ENCODE peak calls at places on chromosomes 7 and 10, in seven cellular contexts. N is cardiac fibroblast; B is CD4-positive, alpha-beta T cell; Q is fibroblast of mammary gland; A is activated B cell treated with CpG ODN at 0.5 μM for 24 hours; U is glutamatergic neuron; L is testis. P is an unnamed sample.

GRCh38 chr10:30034433-30035137 is 24.8 kb downstream of the JCAD start:
- DNase-seq in U (peak), Q (no peak), B (no peak), A (no peak), N (no peak), L (no peak), P (peak)

GRCh38 chr7:111855161-111855841 is 293.0 kb upstream of the IMMP2L start:
- DNase-seq in U (peak), N (peak), A (no peak), Q (peak), L (peak), B (no peak), P (no peak)

GRCh38 chr10:34272316-34272715 is 542.8 kb downstream of the PARD3 start:
- DNase-seq in N (no peak), L (no peak), A (no peak), Q (no peak), B (no peak), U (no peak), P (no peak)

GRCh38 chr7:46707973-46708372 is 786.9 kb upstream of the IGFBP3 start:
- DNase-seq in Q (no peak), A (no peak), B (no peak), L (no peak), N (no peak), U (no peak), P (no peak)

GRCh38 chr7:100825215-100825671 is 2.1 kb downstream of the EPHB4 start:
- DNase-seq in L (no peak), U (no peak), A (no peak), B (no peak), N (peak), Q (no peak), P (no peak)

GRCh38 chr7:2808891-2809660 is 35.0 kb downstream of the GNA12 start:
- DNase-seq in L (no peak), Q (no peak), N (no peak), B (no peak), U (no peak), A (no peak), P (no peak)

GRCh38 chr7:14504134-14504533 is 398.4 kb downstream of the DGKB start:
- DNase-seq in A (no peak), Q (no peak), N (no peak), L (no peak), U (peak), B (no peak), P (no peak)

GRCh38 chr10:101513733-101514132 is 74.3 kb downstream of the POLL start:
- DNase-seq in Q (no peak), N (no peak), A (no peak), L (no peak), U (no peak), B (no peak), P (no peak)

GRCh38 chr7:131527462-131527861 is 29.0 kb downstream of the PODXL start:
- DNase-seq in U (no peak), A (no peak), Q (no peak), B (no peak), L (peak), N (no peak), P (no peak)

GRCh38 chr10:87656431-87657072 is 3.1 kb upstream of the PAPSS2 start:
- DNase-seq in A (no peak), N (peak), B (no peak), U (no peak), Q (peak), L (peak), P (peak)

GRCh38 chr7:4882169-4882741 is 1.3 kb downstream of the RADIL start:
- DNase-seq in Q (peak), N (peak), B (no peak), L (peak), U (peak), A (no peak), P (no peak)

GRCh38 chr7:4713183-4713784 is 31.2 kb downstream of the FOXK1 start:
- DNase-seq in B (no peak), U (no peak), Q (peak), A (no peak), L (no peak), N (peak), P (no peak)

GRCh38 chr7:107742678-107743566 is 1.0 kb upstream of the CBLL1 start:
- DNase-seq in N (no peak), L (no peak), U (peak), B (no peak), A (peak), Q (no peak), P (peak)

GRCh38 chr10:7239312-7239985 is 171.4 kb downstream of the SFMBT2 start:
- DNase-seq in B (no peak), U (no peak), A (no peak), N (no peak), L (no peak), Q (no peak), P (no peak)

GRCh38 chr7:97269741-97270140 is 152.2 kb downstream of the SDHAF3 start:
- DNase-seq in L (peak), B (no peak), A (no peak), Q (peak), U (no peak), N (peak), P (no peak)

GRCh38 chr7:73308665-73309214 is at the start of gene NSUN5:
- DNase-seq in L (peak), Q (peak), B (peak), U (peak), A (peak), N (peak), P (peak)

GRCh38 chr7:131518626-131519025 is 37.8 kb downstream of the PODXL start:
- DNase-seq in L (no peak), Q (no peak), N (no peak), B (no peak), A (no peak), U (no peak), P (no peak)

GRCh38 chr7:111068618-111069017 is 22.3 kb upstream of the LRRN3 start:
- DNase-seq in Q (no peak), B (no peak), U (no peak), L (no peak), N (no peak), A (no peak), P (no peak)

GRCh38 chr10:119759832-119760231 is 34.0 kb downstream of the INPP5F start:
- DNase-seq in Q (no peak), N (no peak), U (no peak), A (no peak), L (no peak), B (no peak), P (no peak)

GRCh38 chr7:99372275-99373085 is 2.0 kb upstream of the ARPC1B start:
- DNase-seq in U (no peak), L (peak), Q (peak), A (no peak), N (no peak), B (no peak), P (no peak)

GRCh38 chr7:112207106-112207592 is 654 bp downstream of the ZNF277 start:
- DNase-seq in B (no peak), Q (no peak), N (peak), A (no peak), L (peak), U (no peak), P (no peak)

GRCh38 chr10:32366111-32366510 is 19.2 kb upstream of the EPC1 start:
- DNase-seq in B (no peak), A (no peak), N (no peak), L (no peak), Q (no peak), U (no peak), P (no peak)

GRCh38 chr7:50022991-50023390 is 70.1 kb downstream of the ZPBP start:
- DNase-seq in U (no peak), N (no peak), L (no peak), B (no peak), A (no peak), Q (no peak), P (no peak)

GRCh38 chr10:28532223-28532508 is 752 bp upstream of the WAC start:
- DNase-seq in B (peak), U (no peak), A (no peak), N (peak), Q (peak), L (peak), P (peak)

GRCh38 chr10:59625842-59626522 is 83.7 kb downstream of the SLC16A9 start:
- DNase-seq in B (peak), A (no peak), Q (peak), N (peak), L (peak), U (peak), P (peak)

GRCh38 chr10:116134316-116134715 is 138.7 kb downstream of the GFRA1 start:
- DNase-seq in Q (no peak), N (no peak), A (no peak), L (no peak), U (no peak), B (no peak), P (no peak)

GRCh38 chr7:77315102-77315501 is 101.0 kb downstream of the GSAP start:
- DNase-seq in A (no peak), U (no peak), B (no peak), Q (peak), N (peak), L (no peak), P (no peak)

GRCh38 chr7:88216276-88216675 is 3.6 kb downstream of the SRI start:
- DNase-seq in A (no peak), U (no peak), Q (no peak), N (no peak), B (no peak), L (no peak), P (no peak)

GRCh38 chr10:53276797-53277196 is 504.2 kb upstream of the MBL2 start:
- DNase-seq in N (no peak), L (no peak), B (no peak), U (no peak), A (no peak), Q (no peak), P (no peak)

GRCh38 chr7:69429817-69430501 is 168.3 kb upstream of the AUTS2 start:
- DNase-seq in A (no peak), U (no peak), N (no peak), B (no peak), L (peak), Q (peak), P (no peak)

GRCh38 chr7:108413782-108414492 is 42.3 kb downstream of the NRCAM start:
- DNase-seq in U (no peak), Q (peak), L (no peak), B (no peak), N (peak), A (no peak), P (no peak)

GRCh38 chr10:86282664-86283465 is 83.7 kb downstream of the GRID1 start:
- DNase-seq in Q (no peak), B (no peak), L (peak), N (no peak), U (peak), A (no peak), P (no peak)

GRCh38 chr7:42574693-42575084 is 337.2 kb downstream of the C7orf25 start:
- DNase-seq in B (no peak), A (no peak), L (no peak), U (no peak), N (peak), Q (peak), P (no peak)

GRCh38 chr10:43048301-43049051 is 28.4 kb upstream of the RET start:
- DNase-seq in N (peak), L (no peak), B (no peak), A (peak), Q (no peak), U (peak), P (no peak)

GRCh38 chr10:27030060-27030459 is 70.2 kb downstream of the ANKRD26 start:
- DNase-seq in L (no peak), N (no peak), B (no peak), Q (no peak), U (no peak), A (no peak), P (no peak)

GRCh38 chr10:28719789-28720436 is 42.6 kb downstream of the BAMBI start:
- DNase-seq in U (no peak), L (no peak), N (peak), A (no peak), Q (peak), B (no peak), P (no peak)

GRCh38 chr7:152435384-152436278 is at the start of gene KMT2C:
- DNase-seq in L (peak), Q (peak), U (peak), A (peak), B (peak), N (peak), P (no peak)

DNA sequence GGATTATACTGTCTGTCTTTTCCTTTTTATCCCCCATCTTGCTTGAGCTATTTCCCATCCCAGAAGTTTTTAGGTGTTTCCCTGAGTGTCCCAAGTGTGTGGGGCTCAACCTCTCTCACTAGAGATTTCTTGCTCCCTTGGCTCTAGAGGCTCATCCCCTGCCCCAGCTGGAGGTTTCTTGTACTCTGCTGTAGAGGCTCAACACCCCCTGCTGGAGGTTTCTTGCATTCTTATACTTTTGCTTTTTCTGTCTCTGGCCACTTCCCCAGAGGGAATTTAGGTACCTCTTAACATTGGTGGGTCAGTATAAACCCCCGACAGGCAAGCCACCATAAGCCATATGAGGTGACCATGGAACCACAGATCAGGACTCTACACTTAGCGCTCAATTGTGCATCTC is 114.2 kb upstream of the FAM3C start:
- DNase-seq in Q (no peak), L (no peak), N (no peak), B (peak), U (no peak), A (no peak), P (no peak)
- TF ChIP-seq CTCF in Q (peak), L (no peak), N (no peak), B (no peak), U (no peak), A (no peak), P (peak)

DNA sequence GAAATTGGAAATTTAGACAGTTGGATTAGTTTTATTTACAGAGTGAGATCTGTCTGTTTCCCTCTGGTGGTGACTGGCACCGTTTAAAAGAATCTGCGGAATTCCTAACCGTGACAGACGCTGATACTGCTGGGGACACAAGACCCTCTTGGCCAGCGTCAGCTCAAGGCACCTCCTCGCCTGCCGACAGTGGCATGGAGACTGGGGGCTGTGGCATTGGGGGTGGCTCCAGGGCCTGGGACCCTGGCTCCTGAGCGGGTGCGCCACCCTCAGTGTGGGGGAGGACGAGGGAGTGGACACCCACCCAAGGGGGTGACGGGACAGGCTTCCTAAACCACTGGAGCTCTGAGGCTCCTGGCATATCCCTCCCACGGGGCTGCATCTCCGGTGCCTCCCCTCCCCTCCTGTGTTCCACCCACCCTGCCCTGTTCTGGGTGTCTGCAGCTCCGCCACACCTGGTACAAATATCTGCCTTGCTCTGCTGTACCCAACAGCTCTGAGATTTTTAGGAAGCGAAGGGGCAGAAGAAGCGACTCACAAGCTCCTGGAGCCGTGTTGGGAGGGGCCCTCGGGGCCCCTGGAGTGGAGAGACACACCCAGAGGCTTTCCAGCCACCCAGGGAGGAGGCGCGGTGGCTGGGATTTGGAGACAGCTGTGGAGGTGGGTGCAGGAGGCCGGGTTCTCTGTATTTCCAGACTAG is 178.7 kb downstream of the DNAJB6 start:
- DNase-seq in Q (no peak), U (no peak), B (no peak), L (no peak), A (no peak), N (no peak), P (no peak)
- TF ChIP-seq CTCF in Q (no peak), U (no peak), B (no peak), L (no peak), A (no peak), N (no peak), P (no peak)

GRCh38 chr10:36126076-36126475 is 484.0 kb upstream of the FZD8 start:
- DNase-seq in U (no peak), N (no peak), B (no peak), L (no peak), A (no peak), Q (no peak), P (no peak)

GRCh38 chr10:36129051-36129450 is 487.0 kb upstream of the FZD8 start:
- DNase-seq in Q (no peak), B (no peak), A (no peak), U (no peak), N (no peak), L (no peak), P (no peak)
- TF ChIP-seq CTCF in Q (no peak), B (no peak), A (no peak), U (no peak), N (no peak), L (no peak), P (no peak)

GRCh38 chr7:36942062-36942461 is 217.8 kb upstream of the AOAH start:
- DNase-seq in B (no peak), Q (no peak), U (no peak), N (no peak), L (no peak), A (no peak), P (no peak)

GRCh38 chr7:36939816-36940215 is 215.5 kb upstream of the AOAH start:
- DNase-seq in U (no peak), L (no peak), A (no peak), B (no peak), Q (no peak), N (no peak), P (no peak)

GRCh38 chr7:36941359-36941758 is 217.1 kb upstream of the AOAH start:
- DNase-seq in Q (no peak), U (no peak), B (no peak), N (no peak), L (no peak), A (no peak), P (no peak)

GRCh38 chr7:36942558-36943354 is 218.5 kb upstream of the AOAH start:
- DNase-seq in A (no peak), B (no peak), Q (no peak), U (no peak), L (no peak), N (no peak), P (no peak)

GRCh38 chr7:36937754-36938551 is 213.7 kb upstream of the AOAH start:
- DNase-seq in A (no peak), U (no peak), L (no peak), B (no peak), N (no peak), Q (no peak), P (no peak)
- TF ChIP-seq CTCF in A (no peak), U (no peak), L (no peak), B (no peak), N (no peak), Q (no peak), P (peak)

GRCh38 chr10:45811075-45811474 is 36.2 kb downstream of the AGAP4 start:
- DNase-seq in Q (no peak), U (no peak), A (no peak), N (no peak), B (no peak), L (no peak), P (no peak)

GRCh38 chr10:45809829-45810228 is 37.5 kb downstream of the AGAP4 start:
- DNase-seq in Q (peak), A (no peak), U (no peak), B (no peak), N (peak), L (no peak), P (no peak)
- TF ChIP-seq CTCF in Q (no peak), A (no peak), U (no peak), B (no peak), N (no peak), L (no peak), P (no peak)

GRCh38 chr10:16049050-16049449 is 188.7 kb upstream of the MINDY3 start:
- DNase-seq in B (no peak), N (peak), A (no peak), Q (no peak), U (no peak), L (no peak), P (no peak)

GRCh38 chr10:16049775-16050174 is 189.5 kb upstream of the MINDY3 start:
- DNase-seq in B (no peak), A (no peak), Q (no peak), U (no peak), L (no peak), N (no peak), P (no peak)
- TF ChIP-seq CTCF in B (no peak), A (no peak), Q (no peak), U (no peak), L (no peak), N (no peak), P (no peak)

GRCh38 chr7:132930881-132931280 is 151.0 kb downstream of the CHCHD3 start:
- DNase-seq in N (peak), Q (peak), B (no peak), U (no peak), L (peak), A (no peak), P (no peak)
- TF ChIP-seq CTCF in N (peak), Q (peak), B (no peak), U (peak), L (peak), A (no peak), P (no peak)

P was measured in GM12864.